ENCODE peak calls at places on chromosomes 13 and 19, in nine cellular contexts. One of them, this sample, is unnamed.

GRCh38 chr13:107079423-107080099 is 511.6 kb upstream of the ARGLU1 start:
- DNase-seq in H9: no peak
- DNase-seq in brain microvascular endothelial cell: no peak
- DNase-seq in lower leg skin: no peak
- DNase-seq in psoas muscle: no peak
- DNase-seq in endodermal cell: no peak
- DNase-seq in CD8-positive, alpha-beta T cell: no peak
- DNase-seq in GM06990: no peak
- DNase-seq in BJ: no peak
- DNase-seq in this sample: no peak

GRCh38 chr13:98802999-98803666 is 50.7 kb upstream of the SLC15A1 start:
- DNase-seq in psoas muscle: no peak
- DNase-seq in H9: no peak
- DNase-seq in endodermal cell: no peak
- DNase-seq in BJ: no peak
- DNase-seq in GM06990: no peak
- DNase-seq in lower leg skin: no peak
- DNase-seq in CD8-positive, alpha-beta T cell: no peak
- DNase-seq in brain microvascular endothelial cell: no peak
- DNase-seq in this sample: no peak

GRCh38 chr19:35673121-35673804 is 6.9 kb downstream of the UPK1A start:
- DNase-seq in CD8-positive, alpha-beta T cell: peak
- DNase-seq in H9: peak
- DNase-seq in lower leg skin: no peak
- DNase-seq in psoas muscle: peak
- DNase-seq in BJ: no peak
- DNase-seq in GM06990: no peak
- DNase-seq in brain microvascular endothelial cell: peak
- DNase-seq in endodermal cell: peak
- DNase-seq in this sample: no peak

GRCh38 chr13:25203256-25203794 is 31.2 kb upstream of the AMER2 start:
- DNase-seq in psoas muscle: no peak
- DNase-seq in lower leg skin: no peak
- DNase-seq in H9: no peak
- DNase-seq in GM06990: no peak
- DNase-seq in endodermal cell: peak
- DNase-seq in CD8-positive, alpha-beta T cell: no peak
- DNase-seq in BJ: no peak
- DNase-seq in brain microvascular endothelial cell: no peak
- DNase-seq in this sample: no peak

GRCh38 chr13:24180743-24181384 is 20.3 kb downstream of the SPATA13 start:
- DNase-seq in psoas muscle: no peak
- DNase-seq in endodermal cell: no peak
- DNase-seq in H9: no peak
- DNase-seq in brain microvascular endothelial cell: peak
- DNase-seq in lower leg skin: no peak
- DNase-seq in BJ: no peak
- DNase-seq in GM06990: no peak
- DNase-seq in CD8-positive, alpha-beta T cell: no peak
- DNase-seq in this sample: no peak

GRCh38 chr13:28751210-28751935 is 32.6 kb upstream of the SLC46A3 start:
- DNase-seq in CD8-positive, alpha-beta T cell: no peak
- DNase-seq in psoas muscle: no peak
- DNase-seq in lower leg skin: no peak
- DNase-seq in BJ: no peak
- DNase-seq in GM06990: no peak
- DNase-seq in brain microvascular endothelial cell: no peak
- DNase-seq in endodermal cell: no peak
- DNase-seq in H9: no peak
- DNase-seq in this sample: no peak

GRCh38 chr13:98595134-98595533 is 18.2 kb upstream of the STK24 start:
- DNase-seq in CD8-positive, alpha-beta T cell: no peak
- DNase-seq in brain microvascular endothelial cell: no peak
- DNase-seq in lower leg skin: no peak
- DNase-seq in BJ: no peak
- DNase-seq in GM06990: no peak
- DNase-seq in endodermal cell: peak
- DNase-seq in H9: no peak
- DNase-seq in psoas muscle: no peak
- DNase-seq in this sample: no peak

GRCh38 chr13:43058318-43058674 is 34.9 kb downstream of the DNAJC15 start:
- DNase-seq in endodermal cell: peak
- DNase-seq in H9: peak
- DNase-seq in GM06990: no peak
- DNase-seq in CD8-positive, alpha-beta T cell: no peak
- DNase-seq in psoas muscle: no peak
- DNase-seq in lower leg skin: no peak
- DNase-seq in BJ: peak
- DNase-seq in brain microvascular endothelial cell: peak
- DNase-seq in this sample: no peak

GRCh38 chr19:19471682-19472081 is 43.7 kb downstream of the TSSK6 start:
- DNase-seq in endodermal cell: no peak
- DNase-seq in CD8-positive, alpha-beta T cell: no peak
- DNase-seq in psoas muscle: no peak
- DNase-seq in brain microvascular endothelial cell: no peak
- DNase-seq in GM06990: no peak
- DNase-seq in lower leg skin: no peak
- DNase-seq in BJ: no peak
- DNase-seq in H9: no peak
- DNase-seq in this sample: no peak

GRCh38 chr19:37329686-37330085 is 41.2 kb upstream of the ZNF527 start:
- DNase-seq in GM06990: no peak
- DNase-seq in lower leg skin: no peak
- DNase-seq in CD8-positive, alpha-beta T cell: no peak
- DNase-seq in BJ: no peak
- DNase-seq in brain microvascular endothelial cell: no peak
- DNase-seq in endodermal cell: peak
- DNase-seq in H9: peak
- DNase-seq in psoas muscle: no peak
- DNase-seq in this sample: no peak

GRCh38 chr19:38025908-38026307 is 118.9 kb downstream of the SIPA1L3 start:
- DNase-seq in lower leg skin: no peak
- DNase-seq in endodermal cell: no peak
- DNase-seq in H9: no peak
- DNase-seq in CD8-positive, alpha-beta T cell: no peak
- DNase-seq in GM06990: no peak
- DNase-seq in psoas muscle: no peak
- DNase-seq in BJ: no peak
- DNase-seq in brain microvascular endothelial cell: no peak
- DNase-seq in this sample: no peak

GRCh38 chr19:38813323-38813722 is 578 bp upstream of the LGALS4 start:
- DNase-seq in lower leg skin: no peak
- DNase-seq in BJ: no peak
- DNase-seq in psoas muscle: no peak
- DNase-seq in endodermal cell: no peak
- DNase-seq in CD8-positive, alpha-beta T cell: no peak
- DNase-seq in H9: no peak
- DNase-seq in GM06990: no peak
- DNase-seq in brain microvascular endothelial cell: no peak
- DNase-seq in this sample: no peak

GRCh38 chr13:99380921-99381645 is 73.9 kb upstream of the GPR183 start:
- DNase-seq in psoas muscle: no peak
- DNase-seq in lower leg skin: no peak
- DNase-seq in BJ: no peak
- DNase-seq in CD8-positive, alpha-beta T cell: peak
- DNase-seq in brain microvascular endothelial cell: no peak
- DNase-seq in endodermal cell: peak
- DNase-seq in GM06990: no peak
- DNase-seq in H9: no peak
- DNase-seq in this sample: no peak

GRCh38 chr19:38596057-38596981 is 21.4 kb downstream of the MAP4K1 start:
- DNase-seq in lower leg skin: no peak
- DNase-seq in brain microvascular endothelial cell: no peak
- DNase-seq in GM06990: no peak
- DNase-seq in CD8-positive, alpha-beta T cell: no peak
- DNase-seq in H9: peak
- DNase-seq in endodermal cell: peak
- DNase-seq in psoas muscle: peak
- DNase-seq in BJ: no peak
- DNase-seq in this sample: peak

GRCh38 chr19:16095071-16095571 is 16.6 kb upstream of the RAB8A start:
- DNase-seq in psoas muscle: no peak
- DNase-seq in CD8-positive, alpha-beta T cell: no peak
- DNase-seq in endodermal cell: no peak
- DNase-seq in brain microvascular endothelial cell: no peak
- DNase-seq in lower leg skin: no peak
- DNase-seq in H9: no peak
- DNase-seq in BJ: no peak
- DNase-seq in GM06990: no peak
- DNase-seq in this sample: no peak

GRCh38 chr19:3098515-3099346 is 4.6 kb downstream of the GNA11 start:
- DNase-seq in CD8-positive, alpha-beta T cell: no peak
- DNase-seq in BJ: no peak
- DNase-seq in GM06990: peak
- DNase-seq in H9: no peak
- DNase-seq in lower leg skin: peak
- DNase-seq in brain microvascular endothelial cell: no peak
- DNase-seq in endodermal cell: no peak
- DNase-seq in psoas muscle: peak
- DNase-seq in this sample: no peak

GRCh38 chr13:29436291-29436690 is 159.2 kb downstream of the SLC7A1 start:
- DNase-seq in CD8-positive, alpha-beta T cell: no peak
- DNase-seq in BJ: peak
- DNase-seq in endodermal cell: no peak
- DNase-seq in brain microvascular endothelial cell: peak
- DNase-seq in psoas muscle: no peak
- DNase-seq in GM06990: no peak
- DNase-seq in lower leg skin: no peak
- DNase-seq in H9: no peak
- DNase-seq in this sample: no peak

GRCh38 chr13:107421028-107421427 is 794.3 kb downstream of the LIG4 start:
- DNase-seq in endodermal cell: no peak
- DNase-seq in BJ: no peak
- DNase-seq in H9: no peak
- DNase-seq in CD8-positive, alpha-beta T cell: no peak
- DNase-seq in GM06990: no peak
- DNase-seq in lower leg skin: no peak
- DNase-seq in psoas muscle: no peak
- DNase-seq in brain microvascular endothelial cell: peak
- DNase-seq in this sample: no peak

GRCh38 chr19:22030680-22031079 is 19.9 kb upstream of the ZNF208 start:
- DNase-seq in BJ: no peak
- DNase-seq in H9: no peak
- DNase-seq in brain microvascular endothelial cell: no peak
- DNase-seq in GM06990: no peak
- DNase-seq in endodermal cell: no peak
- DNase-seq in CD8-positive, alpha-beta T cell: no peak
- DNase-seq in lower leg skin: no peak
- DNase-seq in psoas muscle: no peak
- DNase-seq in this sample: no peak

GRCh38 chr13:74795526-74795925 is 661.3 kb upstream of the KLF12 start:
- DNase-seq in brain microvascular endothelial cell: no peak
- DNase-seq in GM06990: no peak
- DNase-seq in lower leg skin: no peak
- DNase-seq in BJ: no peak
- DNase-seq in CD8-positive, alpha-beta T cell: no peak
- DNase-seq in psoas muscle: no peak
- DNase-seq in endodermal cell: no peak
- DNase-seq in H9: no peak
- DNase-seq in this sample: no peak

GRCh38 chr13:74796126-74796643 is 662.0 kb upstream of the KLF12 start:
- DNase-seq in brain microvascular endothelial cell: no peak
- DNase-seq in lower leg skin: no peak
- DNase-seq in CD8-positive, alpha-beta T cell: no peak
- DNase-seq in H9: no peak
- DNase-seq in GM06990: no peak
- DNase-seq in BJ: no peak
- DNase-seq in psoas muscle: no peak
- DNase-seq in endodermal cell: no peak
- DNase-seq in this sample: no peak

GRCh38 chr13:74794582-74794981 is 660.4 kb upstream of the KLF12 start:
- DNase-seq in psoas muscle: no peak
- DNase-seq in endodermal cell: no peak
- DNase-seq in CD8-positive, alpha-beta T cell: no peak
- DNase-seq in BJ: no peak
- DNase-seq in GM06990: no peak
- DNase-seq in H9: no peak
- DNase-seq in brain microvascular endothelial cell: no peak
- DNase-seq in lower leg skin: no peak
- DNase-seq in this sample: no peak

DNA sequence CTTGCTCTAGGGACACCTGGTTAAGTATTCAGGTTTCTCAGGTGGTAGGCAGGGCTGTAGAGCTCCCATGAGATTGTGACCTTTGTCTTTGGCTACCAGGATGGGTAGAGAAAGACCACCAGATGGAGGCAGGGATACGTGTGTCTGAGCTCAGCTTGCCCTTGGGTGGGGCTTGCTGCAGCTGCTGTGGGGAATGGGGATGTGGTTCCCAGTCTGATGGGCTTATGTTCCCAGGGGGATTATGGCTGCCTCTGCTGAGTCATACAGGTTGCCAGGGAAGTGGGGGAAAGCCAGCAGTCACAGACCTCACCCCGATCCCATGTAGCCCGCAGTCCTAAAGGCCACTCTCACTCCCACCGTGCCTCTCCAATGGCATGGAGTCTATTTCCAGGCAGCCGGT is 659.9 kb upstream of the KLF12 start:
- DNase-seq in H9: no peak
- DNase-seq in CD8-positive, alpha-beta T cell: no peak
- DNase-seq in psoas muscle: no peak
- DNase-seq in lower leg skin: no peak
- DNase-seq in BJ: no peak
- DNase-seq in brain microvascular endothelial cell: no peak
- DNase-seq in endodermal cell: peak
- DNase-seq in GM06990: no peak
- DNase-seq in this sample: no peak
- TF ChIP-seq CTCF in H9: no peak
- TF ChIP-seq CTCF in CD8-positive, alpha-beta T cell: no peak
- TF ChIP-seq CTCF in psoas muscle: no peak
- TF ChIP-seq CTCF in lower leg skin: no peak
- TF ChIP-seq CTCF in BJ: no peak
- TF ChIP-seq CTCF in brain microvascular endothelial cell: no peak
- TF ChIP-seq CTCF in endodermal cell: no peak
- TF ChIP-seq CTCF in GM06990: no peak
- TF ChIP-seq CTCF in this sample: no peak

GRCh38 chr19:51006406-51006805 is 5.0 kb upstream of the KLK8 start:
- DNase-seq in psoas muscle: no peak
- DNase-seq in brain microvascular endothelial cell: no peak
- DNase-seq in H9: no peak
- DNase-seq in lower leg skin: no peak
- DNase-seq in endodermal cell: no peak
- DNase-seq in BJ: no peak
- DNase-seq in CD8-positive, alpha-beta T cell: no peak
- DNase-seq in GM06990: no peak
- DNase-seq in this sample: no peak
- TF ChIP-seq CTCF in psoas muscle: no peak
- TF ChIP-seq CTCF in brain microvascular endothelial cell: no peak
- TF ChIP-seq CTCF in H9: no peak
- TF ChIP-seq CTCF in lower leg skin: no peak
- TF ChIP-seq CTCF in endodermal cell: no peak
- TF ChIP-seq CTCF in BJ: no peak
- TF ChIP-seq CTCF in CD8-positive, alpha-beta T cell: no peak
- TF ChIP-seq CTCF in GM06990: no peak
- TF ChIP-seq CTCF in this sample: no peak

GRCh38 chr19:47130589-47131168 is at the start of gene SAE1:
- DNase-seq in H9: peak
- DNase-seq in GM06990: peak
- DNase-seq in brain microvascular endothelial cell: peak
- DNase-seq in BJ: peak
- DNase-seq in psoas muscle: peak
- DNase-seq in lower leg skin: peak
- DNase-seq in CD8-positive, alpha-beta T cell: peak
- DNase-seq in endodermal cell: peak
- DNase-seq in this sample: peak
- TF ChIP-seq CTCF in H9: peak
- TF ChIP-seq CTCF in GM06990: peak
- TF ChIP-seq CTCF in brain microvascular endothelial cell: peak
- TF ChIP-seq CTCF in BJ: peak
- TF ChIP-seq CTCF in psoas muscle: peak
- TF ChIP-seq CTCF in lower leg skin: no peak
- TF ChIP-seq CTCF in CD8-positive, alpha-beta T cell: peak
- TF ChIP-seq CTCF in endodermal cell: peak
- TF ChIP-seq CTCF in this sample: peak

GRCh38 chr13:30792257-30793000 is 57.1 kb downstream of the ALOX5AP start:
- DNase-seq in BJ: peak
- DNase-seq in CD8-positive, alpha-beta T cell: peak
- DNase-seq in GM06990: no peak
- DNase-seq in lower leg skin: peak
- DNase-seq in brain microvascular endothelial cell: peak
- DNase-seq in endodermal cell: peak
- DNase-seq in H9: peak
- DNase-seq in psoas muscle: peak
- DNase-seq in this sample: no peak
- TF ChIP-seq CTCF in BJ: peak
- TF ChIP-seq CTCF in CD8-positive, alpha-beta T cell: no peak
- TF ChIP-seq CTCF in GM06990: no peak
- TF ChIP-seq CTCF in lower leg skin: no peak
- TF ChIP-seq CTCF in brain microvascular endothelial cell: peak
- TF ChIP-seq CTCF in endodermal cell: peak
- TF ChIP-seq CTCF in H9: no peak
- TF ChIP-seq CTCF in psoas muscle: peak
- TF ChIP-seq CTCF in this sample: peak

This sample was measured in progenitor cell of endocrine pancreas.